ENCODE peak calls at places on chromosomes 2 and 18, in five cellular contexts. N, U, E, H and D are unnamed samples.

GRCh38 chr2:209416913-209417312 is 6.9 kb upstream of the MAP2 start:
- DNase-seq in N (no peak), U (no peak), E (no peak), H (no peak), D (no peak)

GRCh38 chr2:169173876-169174275 is 104.5 kb downstream of the DHRS9 start:
- DNase-seq in N (no peak), U (peak; percentile 16), E (no peak), H (no peak), D (peak; percentile 20)

GRCh38 chr2:18924905-18925691 is 335.7 kb upstream of the NT5C1B start:
- DNase-seq in N (no peak), U (no peak), E (no peak), H (no peak), D (no peak)

GRCh38 chr18:13680612-13681011 is 45.7 kb downstream of the FAM210A start:
- DNase-seq in N (peak; percentile 54), U (peak; percentile 27), E (peak; percentile 29), H (no peak), D (no peak)

GRCh38 chr18:47075098-47075883 is 39.9 kb upstream of the ELOA2 start:
- DNase-seq in N (peak; percentile 64), U (no peak), E (peak; percentile 57), H (no peak), D (no peak)

GRCh38 chr2:26011990-26012856 is 21.7 kb upstream of the RAB10 start:
- DNase-seq in N (peak; percentile 83), U (peak; percentile 47), E (peak; percentile 92), H (peak; percentile 68), D (peak; percentile 91)

GRCh38 chr2:7061921-7062320 is 144.7 kb downstream of the RNF144A start:
- DNase-seq in N (no peak), U (no peak), E (no peak), H (no peak), D (no peak)

GRCh38 chr2:50556934-50557575 is 474.9 kb downstream of the NRXN1 start:
- DNase-seq in N (no peak), U (no peak), E (no peak), H (no peak), D (no peak)

GRCh38 chr2:2146220-2146619 is 184.9 kb downstream of the MYT1L start:
- DNase-seq in N (no peak), U (no peak), E (no peak), H (no peak), D (no peak)

GRCh38 chr2:120995656-120996190 is 260.1 kb downstream of the GLI2 start:
- DNase-seq in N (no peak), U (no peak), E (no peak), H (no peak), D (no peak)

GRCh38 chr2:207534390-207534789 is 4.6 kb downstream of the CREB1 start:
- DNase-seq in N (no peak), U (no peak), E (no peak), H (no peak), D (no peak)
- H3K4me3 ChIP-seq in N (no peak overlapping the region), U (peak overlapping the region; percentile 6), E (no peak overlapping the region), H (no peak overlapping the region), D (no peak overlapping the region)

GRCh38 chr2:31239842-31240198 is 5.9 kb downstream of the EHD3 start:
- DNase-seq in N (peak; percentile 66), U (peak; percentile 67), E (no peak), H (no peak), D (no peak)
- H3K4me1 ChIP-seq in N (peaks cover 15% of the 10 kb centered on the region), U (peaks cover 71% of the 10 kb centered on the region), E (no peaks in the 10 kb centered on the region), H (no peaks in the 10 kb centered on the region), D (peaks cover under 1% of the 10 kb centered on the region)

DNA sequence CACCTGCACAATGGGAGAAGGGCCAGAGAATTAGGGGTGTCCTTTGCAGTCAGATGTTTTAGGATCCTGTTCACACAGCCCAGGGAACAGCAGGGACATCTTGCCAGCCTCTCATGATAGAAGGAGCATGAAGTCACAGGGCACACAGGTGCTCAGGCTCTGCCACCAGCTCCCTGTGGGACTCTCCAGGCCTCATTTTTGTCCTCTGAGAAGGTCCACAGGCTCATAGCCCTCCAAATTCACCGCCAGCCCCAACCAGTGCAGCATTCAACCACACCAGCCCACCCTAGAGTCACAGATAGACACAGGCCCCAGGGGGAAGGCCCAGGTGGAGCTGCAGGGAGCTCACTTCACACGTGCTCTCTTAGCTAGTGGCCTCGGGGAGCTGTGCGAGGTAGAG is 391.7 kb downstream of the TNS1 start:
- DNase-seq in N (no peak), U (no peak), E (no peak), H (no peak), D (no peak)
- H3K27ac ChIP-seq in N (no peak overlapping the region), U (no peak overlapping the region), E (no peak overlapping the region), H (no peak overlapping the region), D (no peak overlapping the region)

GRCh38 chr2:111120253-111121027 is at the start of gene BCL2L11:
- DNase-seq in N (peak; percentile 96), U (peak; percentile 93), E (peak; percentile 82), H (peak; percentile 96), D (peak; percentile 94)

GRCh38 chr2:111122631-111123421 is 2.1 kb downstream of the BCL2L11 start:
- DNase-seq in N (peak; percentile 84), U (peak; percentile 85), E (no peak), H (peak; percentile 85), D (peak; percentile 87)

GRCh38 chr2:111123751-111124150 is 3.0 kb downstream of the BCL2L11 start:
- DNase-seq in N (no peak), U (no peak), E (no peak), H (no peak), D (no peak)

GRCh38 chr2:111121028-111121872 is 536 bp downstream of the BCL2L11 start:
- DNase-seq in N (peak; percentile 81), U (peak; percentile 42), E (no peak), H (peak; percentile 68), D (peak; percentile 50)

GRCh38 chr2:111121873-111122630 is 1.3 kb downstream of the BCL2L11 start:
- DNase-seq in N (peak; percentile 96), U (peak; percentile 89), E (peak; percentile 73), H (peak; percentile 93), D (peak; percentile 88)
- H3K4me3 ChIP-seq in N (peak overlapping the region; percentile 56), U (peak overlapping the region; percentile 92), E (peak overlapping the region; percentile 88), H (peak overlapping the region; percentile 81), D (peak overlapping the region; percentile 77)

DNA sequence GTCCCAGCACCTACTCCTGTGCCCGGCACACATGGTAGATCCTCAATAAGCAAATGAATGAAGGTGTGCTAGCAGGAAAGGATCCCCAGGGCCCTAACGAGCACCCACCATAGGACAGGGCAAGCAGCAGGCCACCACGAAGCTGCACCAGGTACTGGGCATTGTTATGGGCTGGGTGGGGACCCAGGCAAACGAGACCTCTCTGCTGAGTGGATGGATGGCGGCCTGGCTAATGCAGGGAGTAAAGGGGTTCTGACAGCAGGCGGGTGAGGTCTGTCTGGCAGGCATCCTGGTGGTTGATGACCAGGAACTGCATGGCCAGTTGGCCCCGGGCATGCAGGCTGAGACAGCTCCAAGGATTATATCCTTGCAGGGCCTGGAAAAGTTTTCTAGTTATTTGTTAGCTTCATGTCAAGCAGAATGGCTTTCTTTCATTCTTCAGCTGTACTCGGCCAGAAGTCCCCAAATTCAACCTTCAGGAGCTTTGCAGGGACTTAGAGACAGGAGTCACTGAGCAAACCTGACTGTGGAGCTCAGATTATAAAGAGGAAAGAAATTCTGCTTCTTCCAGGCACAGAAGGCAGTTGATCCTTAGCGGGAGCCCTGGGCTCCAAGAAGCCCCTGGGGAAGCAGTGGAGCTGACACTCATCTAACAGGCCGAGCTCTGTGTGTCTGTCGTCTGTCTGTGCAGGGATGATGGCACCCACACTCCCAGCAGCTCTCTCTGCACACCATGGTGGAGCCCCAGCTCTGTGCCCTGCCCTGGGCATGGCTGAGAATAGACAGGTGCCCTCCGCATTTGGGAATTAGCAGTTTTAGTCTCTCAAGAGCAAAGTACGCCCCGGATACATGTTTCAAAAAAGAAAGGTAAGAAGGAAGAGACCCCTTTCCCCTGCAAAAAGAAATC is 51.2 kb downstream of the SDC1 start:
- DNase-seq in N (no peak), U (no peak), E (no peak), H (no peak), D (no peak)
- H3K4me1 ChIP-seq in N (peaks cover 4% of the 10 kb centered on the region), U (no peaks in the 10 kb centered on the region), E (no peaks in the 10 kb centered on the region), H (no peaks in the 10 kb centered on the region), D (no peaks in the 10 kb centered on the region)

DNA sequence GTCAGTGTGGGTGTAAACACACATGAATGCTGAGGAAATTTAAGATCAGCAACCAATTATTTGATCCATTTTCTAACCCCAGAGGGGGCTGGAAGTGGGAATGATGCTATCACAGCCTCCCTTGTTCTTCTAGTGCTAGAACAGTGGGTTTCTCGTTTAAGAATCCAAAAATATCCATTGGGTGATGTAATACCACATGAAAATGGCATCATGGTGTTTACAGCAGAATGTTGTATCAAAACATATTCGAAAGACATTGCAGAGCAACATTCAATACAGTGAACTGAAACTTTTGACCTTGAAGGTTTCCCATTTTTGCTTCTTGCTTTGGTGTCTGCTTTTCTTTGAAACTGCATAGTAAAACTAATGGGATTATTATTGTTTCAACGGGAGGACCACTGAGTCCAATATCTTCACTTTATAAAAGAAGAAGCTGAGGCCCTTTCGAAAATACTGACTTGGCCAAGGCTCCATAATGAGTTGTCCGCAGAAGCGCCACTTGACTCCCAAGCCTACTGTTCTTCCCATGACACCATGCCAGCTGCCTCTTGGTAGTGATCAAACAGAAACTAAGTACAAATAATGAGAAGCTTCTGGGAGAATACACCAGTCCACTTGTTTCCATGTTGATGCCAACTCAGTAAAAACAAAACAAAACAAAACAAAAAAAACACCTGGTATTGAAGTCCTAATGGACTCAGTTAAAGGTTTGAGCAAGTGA is 106.1 kb downstream of the COLEC12 start:
- DNase-seq in N (no peak), U (no peak), E (no peak), H (no peak), D (no peak)
- H3K27ac ChIP-seq in N (no peak overlapping the region), U (peak overlapping the region; percentile 62), E (no peak overlapping the region), H (peak overlapping the region; percentile 58), D (no peak overlapping the region)

GRCh38 chr2:173962036-173962435 is 3.1 kb downstream of the SP3 start:
- DNase-seq in N (no peak), U (no peak), E (no peak), H (no peak), D (no peak)
- H3K4me3 ChIP-seq in N (peak overlapping the region; percentile 88), U (peak overlapping the region; percentile 99), E (peak overlapping the region; percentile 68), H (peak overlapping the region; percentile 96), D (no peak overlapping the region)

GRCh38 chr18:48541747-48542108 is 2.9 kb downstream of the CTIF start:
- DNase-seq in N (no peak), U (no peak), E (no peak), H (no peak), D (no peak)
- H3K4me1 ChIP-seq in N (peaks cover 11% of the 10 kb centered on the region), U (peaks cover 85% of the 10 kb centered on the region), E (peaks cover 27% of the 10 kb centered on the region), H (peaks cover 25% of the 10 kb centered on the region), D (peaks cover 21% of the 10 kb centered on the region)

DNA sequence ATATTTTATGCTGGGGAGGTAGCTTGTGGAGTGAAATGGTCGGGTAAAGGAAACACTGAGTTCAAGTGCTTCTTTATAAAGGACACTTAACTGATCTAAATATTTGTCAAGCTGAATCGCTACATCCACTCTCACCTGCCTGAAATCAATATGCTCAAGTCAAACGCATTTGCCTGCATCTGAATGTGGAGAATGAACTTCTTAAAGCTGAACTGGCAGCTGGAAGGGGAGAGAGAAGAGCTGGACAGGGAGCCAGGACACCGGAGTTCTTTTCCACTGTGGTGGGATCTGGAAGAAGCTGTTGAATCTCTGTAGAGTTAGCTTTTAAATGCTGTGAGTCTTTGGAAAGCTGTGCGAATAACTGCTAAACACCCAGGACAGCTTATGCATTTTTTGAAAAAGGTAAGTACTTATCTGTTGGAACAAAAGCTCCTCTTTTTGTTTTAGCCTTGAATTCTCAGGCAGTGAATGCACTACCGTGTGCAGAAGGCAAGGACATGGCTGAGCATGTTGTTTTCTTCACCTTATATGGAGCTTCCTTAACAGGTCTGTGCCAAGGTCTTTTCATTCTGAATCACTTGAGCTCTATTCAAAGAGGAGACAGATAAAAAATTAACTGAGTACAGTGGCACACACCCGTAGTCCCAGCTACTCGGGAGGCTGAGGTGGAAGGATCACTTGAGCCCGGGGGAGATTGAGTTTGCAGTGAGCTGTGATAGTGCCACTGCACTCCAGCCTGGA is 74.2 kb upstream of the KLF7 start:
- DNase-seq in N (no peak), U (no peak), E (no peak), H (no peak), D (no peak)
- H3K27ac ChIP-seq in N (no peak overlapping the region), U (peak overlapping the region; percentile 36), E (no peak overlapping the region), H (no peak overlapping the region), D (peak overlapping the region; percentile 68)

GRCh38 chr2:112140413-112140802 is 2.2 kb downstream of the FBLN7 start:
- DNase-seq in N (no peak), U (no peak), E (no peak), H (no peak), D (no peak)
- H3K4me3 ChIP-seq in N (peak overlapping the region; percentile 0), U (peak overlapping the region; percentile 53), E (no peak overlapping the region), H (no peak overlapping the region), D (no peak overlapping the region)